ENCODE peak calls at places on chromosomes 12 and 14, in four cellular contexts. One of them, this sample, is unnamed.

GRCh38 chr12:129629901-129630300 is 273.9 kb downstream of the TMEM132D start:
- DNase-seq in HepG2: no peak
- DNase-seq in H1: no peak
- DNase-seq in K562: no peak
- DNase-seq in this sample: no peak

GRCh38 chr14:57976701-57977100 is 110.8 kb upstream of the SLC35F4 start:
- DNase-seq in HepG2: no peak
- DNase-seq in H1: no peak
- DNase-seq in K562: no peak
- DNase-seq in this sample: no peak

GRCh38 chr14:90795744-90796143 is 20.5 kb downstream of the TTC7B start:
- DNase-seq in HepG2: no peak
- DNase-seq in H1: no peak
- DNase-seq in K562: no peak
- DNase-seq in this sample: no peak

GRCh38 chr12:16012086-16012485 is 101.0 kb downstream of the DERA start:
- DNase-seq in HepG2: no peak
- DNase-seq in H1: no peak
- DNase-seq in K562: no peak
- DNase-seq in this sample: no peak

GRCh38 chr14:103427485-103428443 is 42.5 kb downstream of the MARK3 start:
- DNase-seq in HepG2: no peak
- DNase-seq in H1: peak
- DNase-seq in K562: peak
- DNase-seq in this sample: peak

GRCh38 chr14:65032319-65032718 is 45.6 kb downstream of the FNTB start:
- DNase-seq in HepG2: no peak
- DNase-seq in H1: no peak
- DNase-seq in K562: no peak
- DNase-seq in this sample: no peak

GRCh38 chr12:1760566-1761382 is 59.6 kb upstream of the LRTM2 start:
- DNase-seq in HepG2: peak
- DNase-seq in H1: no peak
- DNase-seq in K562: no peak
- DNase-seq in this sample: no peak

GRCh38 chr12:112352921-112353320 is 29.3 kb downstream of the HECTD4 start:
- DNase-seq in HepG2: no peak
- DNase-seq in H1: no peak
- DNase-seq in K562: no peak
- DNase-seq in this sample: no peak

GRCh38 chr12:46679754-46680153 is 146.0 kb downstream of the SLC38A4 start:
- DNase-seq in HepG2: no peak
- DNase-seq in H1: no peak
- DNase-seq in K562: no peak
- DNase-seq in this sample: no peak

GRCh38 chr14:52013984-52014600 is 24.7 kb downstream of the RTRAF start:
- DNase-seq in HepG2: no peak
- DNase-seq in H1: no peak
- DNase-seq in K562: peak
- DNase-seq in this sample: no peak

GRCh38 chr14:76294876-76295275 is 81.1 kb upstream of the ESRRB start:
- DNase-seq in HepG2: no peak
- DNase-seq in H1: no peak
- DNase-seq in K562: no peak
- DNase-seq in this sample: no peak

GRCh38 chr12:10718279-10718821 is 4.8 kb downstream of the YBX3 start:
- DNase-seq in HepG2: no peak
- DNase-seq in H1: no peak
- DNase-seq in K562: no peak
- DNase-seq in this sample: no peak

GRCh38 chr14:75645051-75645450 is 15.6 kb downstream of the ERG28 start:
- DNase-seq in HepG2: no peak
- DNase-seq in H1: no peak
- DNase-seq in K562: no peak
- DNase-seq in this sample: no peak

GRCh38 chr12:104827587-104827986 is 130.5 kb downstream of the SLC41A2 start:
- DNase-seq in HepG2: no peak
- DNase-seq in H1: no peak
- DNase-seq in K562: peak
- DNase-seq in this sample: no peak

GRCh38 chr12:38384816-38385491 is 68.4 kb downstream of the ALG10B start:
- DNase-seq in HepG2: peak
- DNase-seq in H1: peak
- DNase-seq in K562: no peak
- DNase-seq in this sample: no peak

GRCh38 chr12:132458441-132459225 is 31.3 kb upstream of the FBRSL1 start:
- DNase-seq in HepG2: no peak
- DNase-seq in H1: no peak
- DNase-seq in K562: no peak
- DNase-seq in this sample: no peak

GRCh38 chr12:106304001-106304421 is 1.5 kb downstream of the TCP11L2 start:
- DNase-seq in HepG2: no peak
- DNase-seq in H1: no peak
- DNase-seq in K562: no peak
- DNase-seq in this sample: no peak

GRCh38 chr12:103824845-103825244 is 16.2 kb downstream of the NT5DC3 start:
- DNase-seq in HepG2: no peak
- DNase-seq in H1: no peak
- DNase-seq in K562: no peak
- DNase-seq in this sample: no peak

GRCh38 chr14:29926701-29927595 is 699 bp downstream of the PRKD1 start:
- DNase-seq in HepG2: peak
- DNase-seq in H1: no peak
- DNase-seq in K562: peak
- DNase-seq in this sample: no peak

GRCh38 chr12:17030338-17030737 is 424.4 kb upstream of the LMO3 start:
- DNase-seq in HepG2: no peak
- DNase-seq in H1: no peak
- DNase-seq in K562: no peak
- DNase-seq in this sample: no peak

GRCh38 chr12:75836533-75836932 is 195.0 kb downstream of the PHLDA1 start:
- DNase-seq in HepG2: peak
- DNase-seq in H1: no peak
- DNase-seq in K562: no peak
- DNase-seq in this sample: no peak

GRCh38 chr14:91400696-91401095 is 16.9 kb downstream of the CCDC88C start:
- DNase-seq in HepG2: no peak
- DNase-seq in H1: no peak
- DNase-seq in K562: no peak
- DNase-seq in this sample: no peak

GRCh38 chr14:37168721-37169120 is 3.7 kb downstream of the SLC25A21 start:
- DNase-seq in HepG2: no peak
- DNase-seq in H1: no peak
- DNase-seq in K562: peak
- DNase-seq in this sample: no peak

GRCh38 chr12:59403259-59403932 is 192.4 kb upstream of the SLC16A7 start:
- DNase-seq in HepG2: peak
- DNase-seq in H1: no peak
- DNase-seq in K562: no peak
- DNase-seq in this sample: no peak

GRCh38 chr12:124517260-124518050 is 50.0 kb downstream of the NCOR2 start:
- DNase-seq in HepG2: no peak
- DNase-seq in H1: no peak
- DNase-seq in K562: no peak
- DNase-seq in this sample: no peak
- TF ChIP-seq ATF2 in HepG2: no peak
- TF ChIP-seq ATF2 in H1: no peak
- TF ChIP-seq ATF2 in K562: no peak
- TF ChIP-seq ATF2 in this sample: no peak

GRCh38 chr14:88870777-88871176 is 46.3 kb downstream of the TTC8 start:
- DNase-seq in HepG2: no peak
- DNase-seq in H1: no peak
- DNase-seq in K562: no peak
- DNase-seq in this sample: no peak
- TF ChIP-seq HDAC2 in HepG2: no peak
- TF ChIP-seq HDAC2 in H1: no peak
- TF ChIP-seq HDAC2 in K562: no peak
- TF ChIP-seq HDAC2 in this sample: no peak

GRCh38 chr14:69246331-69246730 is 13.6 kb upstream of the GALNT16 start:
- DNase-seq in HepG2: peak
- DNase-seq in H1: no peak
- DNase-seq in K562: no peak
- DNase-seq in this sample: no peak
- TF ChIP-seq ATF2 in HepG2: no peak
- TF ChIP-seq ATF2 in H1: no peak
- TF ChIP-seq ATF2 in K562: no peak
- TF ChIP-seq ATF2 in this sample: no peak

GRCh38 chr12:118359541-118359915 is 13.2 kb downstream of the TAOK3 start:
- DNase-seq in HepG2: no peak
- DNase-seq in H1: no peak
- DNase-seq in K562: no peak
- DNase-seq in this sample: no peak
- TF ChIP-seq HDAC2 in HepG2: no peak
- TF ChIP-seq HDAC2 in H1: no peak
- TF ChIP-seq HDAC2 in K562: no peak
- TF ChIP-seq HDAC2 in this sample: no peak

GRCh38 chr12:121894633-121895032 is 6.0 kb downstream of the PSMD9 start:
- DNase-seq in HepG2: peak
- DNase-seq in H1: no peak
- DNase-seq in K562: no peak
- DNase-seq in this sample: no peak
- TF ChIP-seq ATF2 in HepG2: no peak
- TF ChIP-seq ATF2 in H1: no peak
- TF ChIP-seq ATF2 in K562: no peak
- TF ChIP-seq ATF2 in this sample: no peak

GRCh38 chr14:55133416-55133815 is 4.4 kb downstream of the LGALS3 start:
- DNase-seq in HepG2: no peak
- DNase-seq in H1: no peak
- DNase-seq in K562: peak
- DNase-seq in this sample: no peak
- TF ChIP-seq HDAC2 in HepG2: no peak
- TF ChIP-seq HDAC2 in H1: no peak
- TF ChIP-seq HDAC2 in K562: no peak
- TF ChIP-seq HDAC2 in this sample: no peak

DNA sequence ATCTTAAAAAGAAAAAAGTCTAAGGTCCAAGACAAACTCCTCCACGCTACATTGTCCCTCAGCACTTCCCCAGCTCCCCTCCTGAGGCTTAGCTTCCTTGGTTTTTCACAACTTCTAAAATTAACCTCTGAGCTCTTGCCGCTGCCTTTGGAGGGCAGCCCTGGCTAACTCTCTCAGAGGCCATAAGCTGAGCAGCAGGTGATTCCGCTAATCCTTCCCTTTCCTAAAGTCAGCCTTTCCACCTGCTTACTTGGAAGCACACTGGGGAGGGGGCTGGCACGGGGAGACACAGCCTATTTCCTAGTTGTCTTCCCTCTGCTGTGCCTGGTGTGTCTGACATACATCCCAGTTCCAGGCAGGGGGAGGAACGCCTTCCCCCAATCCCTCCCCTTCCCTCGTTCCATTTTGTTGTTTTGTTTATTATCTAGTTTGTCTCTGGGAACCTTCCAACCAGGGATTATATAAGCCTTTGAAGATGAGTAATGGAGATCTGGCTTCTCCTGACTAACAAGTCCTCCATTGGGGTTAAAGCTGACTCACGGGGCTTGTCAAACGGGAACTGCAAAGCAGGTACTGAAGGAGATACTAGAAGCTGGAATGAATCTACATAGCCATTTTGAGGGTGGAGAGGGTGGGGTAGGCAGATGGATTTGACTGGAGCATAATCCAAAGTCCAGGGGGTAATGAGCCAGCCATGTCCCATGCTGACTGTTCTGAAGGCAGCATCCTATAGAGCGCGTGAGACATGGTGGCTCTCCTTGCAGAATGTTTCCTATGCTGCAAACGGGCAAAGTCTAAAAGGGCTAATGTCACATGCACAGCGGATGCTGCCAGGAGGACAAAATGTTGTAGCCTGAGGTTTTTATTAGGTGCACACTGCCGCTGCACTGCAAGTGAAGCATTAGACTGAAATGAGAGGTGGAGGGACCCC is 230.8 kb downstream of the FOXN3 start:
- DNase-seq in HepG2: no peak
- DNase-seq in H1: no peak
- DNase-seq in K562: no peak
- DNase-seq in this sample: no peak
- TF ChIP-seq ATF2 in HepG2: no peak
- TF ChIP-seq ATF2 in H1: no peak
- TF ChIP-seq ATF2 in K562: no peak
- TF ChIP-seq ATF2 in this sample: no peak

GRCh38 chr14:59200214-59200613 is 11.7 kb downstream of the DAAM1 start:
- DNase-seq in HepG2: no peak
- DNase-seq in H1: no peak
- DNase-seq in K562: peak
- DNase-seq in this sample: no peak
- TF ChIP-seq HDAC2 in HepG2: no peak
- TF ChIP-seq HDAC2 in H1: no peak
- TF ChIP-seq HDAC2 in K562: no peak
- TF ChIP-seq HDAC2 in this sample: no peak

This sample was measured in GM12878.